ENCODE peak calls at places on chromosomes 11 and 22, in six cellular contexts. One of them, this sample, is unnamed.

GRCh38 chr22:35589071-35589735 is 27.9 kb downstream of the MB start:
- DNase-seq in hepatocyte: peak; percentile 71
- DNase-seq in H9: no peak
- DNase-seq in AG09309: peak; percentile 90
- DNase-seq in MCF 10A: peak; percentile 97
- DNase-seq in GM13976: no peak
- DNase-seq in this sample: peak; percentile 98

GRCh38 chr11:117979481-117980211 is 6.5 kb upstream of the IL10RA start:
- DNase-seq in AG09309: no peak
- DNase-seq in H9: no peak
- DNase-seq in GM13976: no peak
- DNase-seq in hepatocyte: no peak
- DNase-seq in MCF 10A: no peak
- DNase-seq in this sample: no peak

GRCh38 chr22:19884161-19884953 is 29.7 kb upstream of the GNB1L start:
- DNase-seq in H9: no peak
- DNase-seq in MCF 10A: no peak
- DNase-seq in AG09309: no peak
- DNase-seq in GM13976: no peak
- DNase-seq in hepatocyte: no peak
- DNase-seq in this sample: no peak

GRCh38 chr22:20141186-20142077 is 9.4 kb downstream of the CCDC188 start:
- DNase-seq in GM13976: no peak
- DNase-seq in hepatocyte: no peak
- DNase-seq in AG09309: peak; percentile 31
- DNase-seq in MCF 10A: no peak
- DNase-seq in H9: no peak
- DNase-seq in this sample: no peak

GRCh38 chr11:48104562-48104924 is 112.1 kb upstream of the OR4B1 start:
- DNase-seq in MCF 10A: no peak
- DNase-seq in GM13976: no peak
- DNase-seq in H9: no peak
- DNase-seq in AG09309: no peak
- DNase-seq in hepatocyte: no peak
- DNase-seq in this sample: no peak

GRCh38 chr11:61160487-61161189 is 588 bp downstream of the VPS37C start:
- DNase-seq in hepatocyte: no peak
- DNase-seq in H9: no peak
- DNase-seq in AG09309: no peak
- DNase-seq in GM13976: no peak
- DNase-seq in MCF 10A: no peak
- DNase-seq in this sample: peak; percentile 13

GRCh38 chr11:7872913-7873312 is 58.2 kb downstream of the OR10A6 start:
- DNase-seq in hepatocyte: no peak
- DNase-seq in GM13976: no peak
- DNase-seq in AG09309: no peak
- DNase-seq in H9: no peak
- DNase-seq in MCF 10A: no peak
- DNase-seq in this sample: peak; percentile 93

GRCh38 chr11:57360991-57361390 is 20.0 kb downstream of the PRG3 start:
- DNase-seq in hepatocyte: no peak
- DNase-seq in H9: no peak
- DNase-seq in GM13976: no peak
- DNase-seq in AG09309: no peak
- DNase-seq in MCF 10A: no peak
- DNase-seq in this sample: no peak

GRCh38 chr11:84855846-84856245 is 771.3 kb downstream of the DLG2 start:
- DNase-seq in AG09309: peak; percentile 3
- DNase-seq in hepatocyte: no peak
- DNase-seq in GM13976: no peak
- DNase-seq in H9: no peak
- DNase-seq in MCF 10A: no peak
- DNase-seq in this sample: peak; percentile 63

GRCh38 chr11:40376346-40376745 is 1083.1 kb downstream of the LRRC4C start:
- DNase-seq in hepatocyte: no peak
- DNase-seq in H9: no peak
- DNase-seq in AG09309: no peak
- DNase-seq in MCF 10A: no peak
- DNase-seq in GM13976: no peak
- DNase-seq in this sample: no peak

GRCh38 chr11:119175493-119176077 is 7.1 kb downstream of the NLRX1 start:
- DNase-seq in hepatocyte: no peak
- DNase-seq in H9: no peak
- DNase-seq in AG09309: no peak
- DNase-seq in MCF 10A: peak; percentile 21
- DNase-seq in GM13976: no peak
- DNase-seq in this sample: peak; percentile 33

GRCh38 chr11:72534859-72535547 is 100.7 kb upstream of the CLPB start:
- DNase-seq in H9: peak; percentile 55
- DNase-seq in hepatocyte: peak; percentile 32
- DNase-seq in GM13976: no peak
- DNase-seq in AG09309: peak; percentile 17
- DNase-seq in MCF 10A: no peak
- DNase-seq in this sample: no peak
- TF ChIP-seq CTCF in H9: peak; percentile 63
- TF ChIP-seq CTCF in hepatocyte: no peak
- TF ChIP-seq CTCF in GM13976: no peak
- TF ChIP-seq CTCF in AG09309: peak; percentile 22
- TF ChIP-seq CTCF in MCF 10A: no peak
- TF ChIP-seq CTCF in this sample: peak; percentile 5

GRCh38 chr11:121588747-121589146 is 136.0 kb upstream of the SORL1-AS1 start:
- DNase-seq in hepatocyte: no peak
- DNase-seq in GM13976: no peak
- DNase-seq in AG09309: no peak
- DNase-seq in H9: no peak
- DNase-seq in MCF 10A: no peak
- DNase-seq in this sample: no peak

GRCh38 chr11:121590772-121591404 is 138.1 kb upstream of the SORL1-AS1 start:
- DNase-seq in MCF 10A: no peak
- DNase-seq in GM13976: no peak
- DNase-seq in H9: no peak
- DNase-seq in hepatocyte: no peak
- DNase-seq in AG09309: no peak
- DNase-seq in this sample: no peak

GRCh38 chr11:121589946-121590537 is 137.3 kb upstream of the SORL1-AS1 start:
- DNase-seq in AG09309: no peak
- DNase-seq in MCF 10A: no peak
- DNase-seq in H9: no peak
- DNase-seq in hepatocyte: no peak
- DNase-seq in GM13976: peak; percentile 81
- DNase-seq in this sample: no peak

GRCh38 chr11:121592708-121593107 is 139.9 kb upstream of the SORL1-AS1 start:
- DNase-seq in H9: no peak
- DNase-seq in MCF 10A: no peak
- DNase-seq in GM13976: peak; percentile 59
- DNase-seq in hepatocyte: no peak
- DNase-seq in AG09309: no peak
- DNase-seq in this sample: no peak

GRCh38 chr11:121591405-121592033 is 138.8 kb upstream of the SORL1-AS1 start:
- DNase-seq in GM13976: peak; percentile 76
- DNase-seq in H9: peak; percentile 65
- DNase-seq in hepatocyte: peak; percentile 88
- DNase-seq in AG09309: peak; percentile 52
- DNase-seq in MCF 10A: peak; percentile 80
- DNase-seq in this sample: peak; percentile 68
- TF ChIP-seq CTCF in GM13976: peak; percentile 73
- TF ChIP-seq CTCF in H9: peak; percentile 93
- TF ChIP-seq CTCF in hepatocyte: peak; percentile 89
- TF ChIP-seq CTCF in AG09309: peak; percentile 83
- TF ChIP-seq CTCF in MCF 10A: peak; percentile 86
- TF ChIP-seq CTCF in this sample: peak; percentile 79

GRCh38 chr11:72174299-72175070 is 17.5 kb upstream of the FOLR1 start:
- DNase-seq in hepatocyte: peak; percentile 34
- DNase-seq in H9: no peak
- DNase-seq in AG09309: no peak
- DNase-seq in MCF 10A: peak; percentile 73
- DNase-seq in GM13976: no peak
- DNase-seq in this sample: peak; percentile 78

GRCh38 chr11:72179049-72179803 is 12.7 kb upstream of the FOLR1 start:
- DNase-seq in GM13976: no peak
- DNase-seq in MCF 10A: no peak
- DNase-seq in H9: no peak
- DNase-seq in hepatocyte: no peak
- DNase-seq in AG09309: no peak
- DNase-seq in this sample: no peak

DNA sequence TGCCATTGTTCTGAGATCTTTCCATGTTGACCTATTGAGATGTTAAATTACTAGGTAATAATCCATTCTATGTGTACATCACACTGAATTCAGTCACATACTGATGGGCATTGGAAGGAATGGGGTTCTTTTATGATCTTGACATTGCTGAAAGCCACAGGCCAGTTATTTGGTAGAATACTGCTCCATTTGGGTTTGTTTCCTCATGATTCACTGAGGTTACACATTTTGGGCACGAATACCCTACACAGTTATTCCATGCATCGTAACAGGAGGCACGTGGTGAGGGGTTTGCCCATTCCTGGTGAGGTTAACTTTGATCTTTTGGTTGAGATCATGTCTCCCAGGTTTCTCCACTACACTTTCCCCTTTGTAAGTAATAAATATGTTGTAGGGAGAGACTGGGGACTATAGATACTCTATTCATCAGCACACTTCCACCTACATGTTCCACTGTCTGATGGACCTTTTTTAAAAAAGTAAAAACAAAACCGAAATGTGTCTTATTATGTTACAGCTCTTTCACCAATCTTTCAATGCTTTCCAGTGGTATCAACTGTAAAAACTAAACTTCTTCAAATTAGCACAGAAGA is 12.0 kb upstream of the FOLR1 start:
- DNase-seq in hepatocyte: no peak
- DNase-seq in H9: no peak
- DNase-seq in GM13976: no peak
- DNase-seq in AG09309: no peak
- DNase-seq in MCF 10A: no peak
- DNase-seq in this sample: peak; percentile 22
- TF ChIP-seq CTCF in hepatocyte: no peak
- TF ChIP-seq CTCF in H9: no peak
- TF ChIP-seq CTCF in GM13976: no peak
- TF ChIP-seq CTCF in AG09309: no peak
- TF ChIP-seq CTCF in MCF 10A: no peak
- TF ChIP-seq CTCF in this sample: no peak

GRCh38 chr11:62788991-62789390 is 1.8 kb downstream of the TMEM179B start:
- DNase-seq in GM13976: no peak
- DNase-seq in MCF 10A: no peak
- DNase-seq in hepatocyte: no peak
- DNase-seq in AG09309: no peak
- DNase-seq in H9: peak; percentile 59
- DNase-seq in this sample: no peak
- TF ChIP-seq CTCF in GM13976: no peak
- TF ChIP-seq CTCF in MCF 10A: no peak
- TF ChIP-seq CTCF in hepatocyte: no peak
- TF ChIP-seq CTCF in AG09309: no peak
- TF ChIP-seq CTCF in H9: no peak
- TF ChIP-seq CTCF in this sample: peak; percentile 5

DNA sequence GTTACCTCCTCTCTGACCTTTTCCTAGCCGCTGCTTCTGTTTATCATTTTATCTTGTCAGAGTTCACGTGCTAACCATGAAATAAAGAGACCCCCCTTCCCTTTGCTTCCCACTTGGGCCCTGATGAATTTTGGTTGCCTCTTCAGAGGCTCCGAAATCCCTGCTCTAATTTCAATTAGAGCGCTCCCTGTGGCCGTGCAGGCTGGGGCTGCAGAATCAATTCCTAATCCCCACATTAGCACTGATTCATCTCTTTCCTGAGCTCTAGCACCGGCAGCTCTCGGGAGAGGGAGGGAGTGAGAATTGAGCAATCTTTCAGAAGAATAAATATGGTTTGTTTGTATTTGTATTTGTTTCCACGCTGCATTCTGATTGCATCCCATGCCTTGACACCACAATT is 76.9 kb downstream of the NTM start:
- DNase-seq in hepatocyte: no peak
- DNase-seq in GM13976: no peak
- DNase-seq in MCF 10A: no peak
- DNase-seq in H9: no peak
- DNase-seq in AG09309: no peak
- DNase-seq in this sample: no peak
- TF ChIP-seq CTCF in hepatocyte: no peak
- TF ChIP-seq CTCF in GM13976: no peak
- TF ChIP-seq CTCF in MCF 10A: no peak
- TF ChIP-seq CTCF in H9: peak; percentile 54
- TF ChIP-seq CTCF in AG09309: no peak
- TF ChIP-seq CTCF in this sample: no peak

This sample was measured in bronchial epithelial cell.